ENCODE peak calls at places on chromosomes 2 and 18, in five cellular contexts. O, M, G, T and N are unnamed samples.
A peak's percentile ranks its signal among the peaks of the same experiment; 100 is the strongest.

GRCh38 chr2:19538411-19538963 is 180.1 kb upstream of the OSR1 start:
- DNase-seq in O (peak; percentile 99), M (no peak), G (peak; percentile 98), T (peak; percentile 96), N (peak; percentile 96)

GRCh38 chr2:8475349-8476045 is 206.4 kb upstream of the ID2 start:
- DNase-seq in O (peak; percentile 46), M (no peak), G (no peak), T (no peak), N (no peak)

GRCh38 chr2:99066075-99066557 is 75.4 kb upstream of the C2orf15 start:
- DNase-seq in O (peak; percentile 78), M (no peak), G (peak; percentile 44), T (peak; percentile 9), N (no peak)

GRCh38 chr18:23355206-23355605 is 97.9 kb upstream of the RIOK3 start:
- DNase-seq in O (no peak), M (no peak), G (no peak), T (no peak), N (no peak)

GRCh38 chr2:181070119-181070833 is 89.9 kb downstream of the UBE2E3 start:
- DNase-seq in O (peak; percentile 69), M (no peak), G (peak; percentile 71), T (peak; percentile 12), N (peak; percentile 50)

GRCh38 chr2:157761520-157761919 is 114.6 kb downstream of the ACVR1 start:
- DNase-seq in O (peak; percentile 13), M (no peak), G (no peak), T (no peak), N (no peak)

GRCh38 chr2:101135412-101136296 is 15.5 kb downstream of the TBC1D8 start:
- DNase-seq in O (peak; percentile 61), M (no peak), G (no peak), T (no peak), N (no peak)

GRCh38 chr18:74795766-74796165 is 198.1 kb downstream of the ZNF407 start:
- DNase-seq in O (no peak), M (no peak), G (no peak), T (no peak), N (no peak)

GRCh38 chr2:130737592-130737991 is 8.7 kb downstream of the GPR148 start:
- DNase-seq in O (no peak), M (no peak), G (no peak), T (no peak), N (no peak)

GRCh38 chr2:14223576-14223975 is 408.9 kb upstream of the LRATD1 start:
- DNase-seq in O (no peak), M (no peak), G (no peak), T (no peak), N (no peak)

GRCh38 chr2:62152000-62152399 is 43.9 kb upstream of the B3GNT2 start:
- DNase-seq in O (peak; percentile 58), M (no peak), G (peak; percentile 39), T (no peak), N (no peak)

GRCh38 chr2:48112911-48113687 is 206.8 kb upstream of the FBXO11 start:
- DNase-seq in O (no peak), M (no peak), G (no peak), T (no peak), N (no peak)

GRCh38 chr2:111120253-111121027 is at the start of gene BCL2L11:
- DNase-seq in O (peak; percentile 95), M (peak; percentile 97), G (peak; percentile 88), T (peak; percentile 72), N (no peak)

GRCh38 chr2:232888099-232888836 is 18.2 kb downstream of the SNORC start:
- DNase-seq in O (no peak), M (no peak), G (no peak), T (no peak), N (no peak)

GRCh38 chr2:142596334-142597088 is 281.0 kb upstream of the KYNU start:
- DNase-seq in O (peak; percentile 90), M (no peak), G (no peak), T (no peak), N (peak; percentile 26)

GRCh38 chr18:76860411-76860810 is 38.1 kb downstream of the ZNF236 start:
- DNase-seq in O (no peak), M (no peak), G (no peak), T (no peak), N (no peak)

GRCh38 chr2:170937980-170938379 is 8.9 kb downstream of the GORASP2 start:
- DNase-seq in O (no peak), M (no peak), G (no peak), T (no peak), N (no peak)

GRCh38 chr2:46970334-46971288 is 55.0 kb upstream of the MCFD2 start:
- DNase-seq in O (peak; percentile 77), M (no peak), G (peak; percentile 24), T (no peak), N (no peak)

GRCh38 chr2:119608553-119608952 is 64.3 kb downstream of the CFAP221 start:
- DNase-seq in O (peak; percentile 13), M (no peak), G (no peak), T (no peak), N (no peak)

GRCh38 chr18:22340340-22340739 is 77.4 kb downstream of the CTAGE1 start:
- DNase-seq in O (no peak), M (no peak), G (no peak), T (no peak), N (no peak)

GRCh38 chr2:26648516-26648915 is 7.3 kb upstream of the CIB4 start:
- DNase-seq in O (no peak), M (no peak), G (no peak), T (no peak), N (no peak)

GRCh38 chr2:215843579-215843978 is 169.8 kb downstream of the MREG start:
- DNase-seq in O (peak; percentile 93), M (no peak), G (peak; percentile 91), T (peak; percentile 71), N (peak; percentile 69)

GRCh38 chr2:234528410-234529150 is 31.7 kb upstream of the ARL4C start:
- DNase-seq in O (peak; percentile 9), M (no peak), G (no peak), T (no peak), N (no peak)

GRCh38 chr2:30871980-30872789 is 64.9 kb upstream of the CAPN13 start:
- DNase-seq in O (no peak), M (no peak), G (no peak), T (no peak), N (peak; percentile 37)

GRCh38 chr2:189933041-189933440 is 129.5 kb downstream of the MSTN start:
- DNase-seq in O (no peak), M (no peak), G (no peak), T (no peak), N (no peak)

GRCh38 chr18:48571619-48572384 is 33.0 kb downstream of the CTIF start:
- DNase-seq in O (no peak), M (no peak), G (no peak), T (no peak), N (no peak)

GRCh38 chr2:134926231-134926931 is 7.8 kb downstream of the CCNT2 start:
- DNase-seq in O (no peak), M (no peak), G (no peak), T (no peak), N (no peak)

GRCh38 chr2:102637358-102637757 is 18.0 kb downstream of the SLC9A2 start:
- DNase-seq in O (peak; percentile 79), M (no peak), G (no peak), T (no peak), N (no peak)

GRCh38 chr2:98388601-98389247 is 42.5 kb downstream of the CNGA3 start:
- DNase-seq in O (no peak), M (no peak), G (no peak), T (no peak), N (no peak)

GRCh38 chr18:67735506-67735905 is 219.0 kb upstream of the DSEL start:
- DNase-seq in O (no peak), M (no peak), G (no peak), T (no peak), N (no peak)

GRCh38 chr2:195859513-195859912 is 202.5 kb downstream of the SLC39A10 start:
- DNase-seq in O (no peak), M (no peak), G (no peak), T (no peak), N (no peak)

GRCh38 chr2:68466361-68466777 is 725 bp downstream of the FBXO48 start:
- DNase-seq in O (peak; percentile 75), M (no peak), G (peak; percentile 22), T (peak; percentile 50), N (peak; percentile 32)

GRCh38 chr18:5890606-5891360 is 4.5 kb downstream of the TMEM200C start:
- DNase-seq in O (peak; percentile 56), M (peak; percentile 69), G (no peak), T (no peak), N (no peak)

GRCh38 chr2:46062637-46063412 is 234.4 kb upstream of the EPAS1 start:
- DNase-seq in O (peak; percentile 92), M (peak; percentile 75), G (peak; percentile 53), T (peak; percentile 77), N (no peak)

GRCh38 chr2:44126106-44126797 is 42.4 kb upstream of the PPM1B start:
- DNase-seq in O (peak; percentile 47), M (no peak), G (no peak), T (no peak), N (peak; percentile 29)

GRCh38 chr2:118061135-118061955 is 26.9 kb upstream of the INSIG2 start:
- DNase-seq in O (peak; percentile 78), M (no peak), G (no peak), T (peak; percentile 83), N (no peak)

GRCh38 chr2:160210599-160211138 is 10.6 kb upstream of the ITGB6 start:
- DNase-seq in O (peak; percentile 75), M (peak; percentile 55), G (peak; percentile 65), T (no peak), N (no peak)